ENCODE peak calls at places on chromosome 5, in five cellular contexts. Z is GM23338; G is hypothalamus; M is stimulated activated CD8-positive, alpha-beta memory T cell treated with anti-CD3 and anti-CD28 coated beads, Interleukin-7, amount 100 ng/mL, for 48 hours; I is effector memory CD4-positive, alpha-beta T cell. A is an unnamed sample.

GRCh38 chr5:59390074-59390659 is 503.4 kb downstream of the PDE4D start:
- DNase-seq in I (no peak), Z (peak; percentile 56), M (no peak), G (no peak), A (no peak)

GRCh38 chr5:140608730-140609520 is 24.1 kb downstream of the CD14 start:
- DNase-seq in Z (no peak), I (no peak), M (no peak), G (no peak), A (no peak)

GRCh38 chr5:43227655-43228054 is 35.6 kb downstream of the NIM1K start:
- DNase-seq in I (no peak), G (no peak), M (no peak), Z (peak; percentile 62), A (no peak)

GRCh38 chr5:148125641-148126040 is 42.7 kb upstream of the SPINK14 start:
- DNase-seq in G (no peak), M (no peak), I (no peak), Z (peak; percentile 10), A (no peak)

GRCh38 chr5:54573783-54574485 is 56.4 kb downstream of the SNX18 start:
- DNase-seq in G (no peak), M (no peak), I (no peak), Z (no peak), A (no peak)

GRCh38 chr5:159459951-159460538 is 129.8 kb upstream of the IL12B start:
- DNase-seq in G (no peak), M (no peak), Z (no peak), I (no peak), A (no peak)

GRCh38 chr5:96614110-96614691 is 48.0 kb upstream of the CAST start:
- DNase-seq in M (no peak), G (no peak), Z (peak; percentile 87), I (peak; percentile 8), A (peak; percentile 27)

GRCh38 chr5:35430381-35431162 is 187.1 kb upstream of the SPEF2 start:
- DNase-seq in Z (peak; percentile 15), G (no peak), I (no peak), M (no peak), A (no peak)

GRCh38 chr5:57298985-57299491 is 125.2 kb downstream of the GPBP1 start:
- DNase-seq in I (no peak), M (no peak), Z (peak; percentile 88), G (no peak), A (no peak)

GRCh38 chr5:3598236-3598635 is 2.6 kb downstream of the IRX1 start:
- DNase-seq in G (no peak), M (no peak), Z (no peak), I (no peak), A (no peak)

GRCh38 chr5:23419115-23419514 is 88.3 kb upstream of the PRDM9 start:
- DNase-seq in I (no peak), M (no peak), Z (peak; percentile 57), G (no peak), A (no peak)

GRCh38 chr5:135134686-135135381 is 100.8 kb upstream of the PITX1 start:
- DNase-seq in G (no peak), I (no peak), Z (no peak), M (no peak), A (no peak)

GRCh38 chr5:143533978-143534763 is 130.7 kb upstream of the NR3C1 start:
- DNase-seq in M (no peak), Z (no peak), G (no peak), I (no peak), A (no peak)

GRCh38 chr5:159178978-159179377 is 30.4 kb downstream of the RNF145 start:
- DNase-seq in M (no peak), Z (no peak), I (no peak), G (no peak), A (no peak)

GRCh38 chr5:149760700-149761187 is 30.6 kb downstream of the PPARGC1B start:
- DNase-seq in Z (no peak), I (no peak), M (no peak), G (no peak), A (no peak)

GRCh38 chr5:68432682-68433081 is 217.1 kb downstream of the PIK3R1 start:
- DNase-seq in M (no peak), I (peak; percentile 24), G (no peak), Z (no peak), A (no peak)

GRCh38 chr5:149837680-149838269 is 106.8 kb downstream of the PDE6A start:
- DNase-seq in I (no peak), G (peak; percentile 14), M (no peak), Z (peak; percentile 91), A (peak; percentile 28)

GRCh38 chr5:111068208-111068607 is 3.3 kb upstream of the TSLP start:
- DNase-seq in M (no peak), Z (no peak), G (no peak), I (no peak), A (no peak)

GRCh38 chr5:154562244-154562861 is 84.3 kb upstream of the HAND1 start:
- DNase-seq in G (no peak), M (no peak), I (no peak), Z (no peak), A (no peak)

GRCh38 chr5:133129192-133129748 is 77.5 kb downstream of the HSPA4 start:
- DNase-seq in M (no peak), Z (no peak), G (no peak), I (no peak), A (no peak)

GRCh38 chr5:68055686-68056085 is 159.9 kb upstream of the PIK3R1 start:
- DNase-seq in Z (peak; percentile 15), M (no peak), I (no peak), G (no peak), A (no peak)

GRCh38 chr5:100165309-100165708 is 369.9 kb upstream of the FAM174A start:
- DNase-seq in G (no peak), M (no peak), I (no peak), Z (no peak), A (no peak)

GRCh38 chr5:123422433-123423277 is 548 bp downstream of the CEP120 start:
- DNase-seq in M (no peak), Z (no peak), G (peak; percentile 36), I (no peak), A (peak; percentile 6)

GRCh38 chr5:6829150-6829784 is 116.0 kb downstream of the TENT4A start:
- DNase-seq in I (peak; percentile 10), G (no peak), Z (no peak), M (peak; percentile 17), A (no peak)

GRCh38 chr5:170293273-170293672 is 4.3 kb downstream of the LCP2 start:
- DNase-seq in Z (no peak), M (peak; percentile 67), I (peak; percentile 70), G (no peak), A (no peak)

GRCh38 chr5:128681764-128682664 is 144.0 kb upstream of the FBN2 start:
- DNase-seq in Z (peak; percentile 54), I (no peak), M (no peak), G (no peak), A (no peak)

GRCh38 chr5:115594343-115595047 is 7.8 kb downstream of the TICAM2 start:
- DNase-seq in Z (no peak), M (no peak), G (no peak), I (no peak), A (no peak)

GRCh38 chr5:135439426-135440205 is 7.5 kb downstream of the DCANP1 start:
- DNase-seq in M (no peak), G (no peak), I (no peak), Z (no peak), A (no peak)